ENCODE peak calls at places on chromosome 1, in eight cellular contexts. S, T, L, I, D, N, O and G are unnamed samples.

GRCh38 chr1:242467556-242468145 is 56.8 kb downstream of the PLD5 start:
- DNase-seq in S (no peak), T (peak; percentile 54), L (no peak), I (peak; percentile 41), D (no peak), N (no peak), O (peak; percentile 40), G (no peak)

GRCh38 chr1:159211331-159212136 is 6.9 kb downstream of the ACKR1 start:
- DNase-seq in S (peak; percentile 29), T (peak; percentile 8), L (no peak), I (peak; percentile 26), D (peak; percentile 33), N (peak; percentile 25), O (peak; percentile 82), G (peak; percentile 22)

GRCh38 chr1:112711041-112711440 is 4.1 kb downstream of the PPM1J start:
- DNase-seq in S (no peak), T (no peak), L (peak; percentile 73), I (no peak), D (no peak), N (no peak), O (no peak), G (no peak)

GRCh38 chr1:55039342-55040082 is at the start of gene PCSK9:
- DNase-seq in S (no peak), T (peak; percentile 59), L (no peak), I (no peak), D (no peak), N (no peak), O (peak; percentile 11), G (no peak)

GRCh38 chr1:88216441-88216840 is 467.6 kb upstream of the PKN2 start:
- DNase-seq in S (no peak), T (no peak), L (no peak), I (no peak), D (no peak), N (no peak), O (no peak), G (no peak)

GRCh38 chr1:53061859-53062714 is at the start of gene PODN:
- DNase-seq in S (no peak), T (peak; percentile 33), L (no peak), I (no peak), D (no peak), N (no peak), O (peak; percentile 38), G (no peak)

GRCh38 chr1:43331688-43332087 is 5.9 kb upstream of the MPL start:
- DNase-seq in S (no peak), T (no peak), L (no peak), I (no peak), D (no peak), N (no peak), O (no peak), G (no peak)

GRCh38 chr1:164768045-164768402 is 209.0 kb downstream of the PBX1 start:
- DNase-seq in S (no peak), T (peak; percentile 62), L (no peak), I (no peak), D (no peak), N (no peak), O (peak; percentile 60), G (no peak)

GRCh38 chr1:177772621-177773020 is 197.2 kb downstream of the SEC16B start:
- DNase-seq in S (no peak), T (peak; percentile 40), L (no peak), I (no peak), D (no peak), N (no peak), O (no peak), G (no peak)

GRCh38 chr1:207649865-207650580 is 5.1 kb downstream of the CR1L start:
- DNase-seq in S (no peak), T (no peak), L (no peak), I (no peak), D (no peak), N (no peak), O (no peak), G (no peak)

GRCh38 chr1:173333581-173333980 is 126.5 kb upstream of the TNFSF4 start:
- DNase-seq in S (no peak), T (peak; percentile 71), L (no peak), I (no peak), D (no peak), N (peak; percentile 34), O (peak; percentile 15), G (no peak)

GRCh38 chr1:216932424-216932823 is 209.2 kb upstream of the ESRRG start:
- DNase-seq in S (no peak), T (no peak), L (no peak), I (no peak), D (no peak), N (no peak), O (no peak), G (no peak)

GRCh38 chr1:14970115-14970798 is 183.3 kb upstream of the TMEM51 start:
- DNase-seq in S (peak; percentile 7), T (peak; percentile 98), L (peak; percentile 88), I (peak; percentile 26), D (peak; percentile 26), N (no peak), O (peak; percentile 71), G (no peak)

GRCh38 chr1:118339431-118340146 is 154.6 kb upstream of the SPAG17 start:
- DNase-seq in S (no peak), T (no peak), L (no peak), I (no peak), D (no peak), N (no peak), O (no peak), G (no peak)

GRCh38 chr1:37473431-37474050 is 839 bp upstream of the ZC3H12A start:
- DNase-seq in S (no peak), T (no peak), L (no peak), I (no peak), D (no peak), N (peak; percentile 50), O (no peak), G (no peak)

GRCh38 chr1:30449003-30449402 is 274.4 kb downstream of the MATN1 start:
- DNase-seq in S (no peak), T (no peak), L (peak; percentile 36), I (no peak), D (no peak), N (no peak), O (no peak), G (no peak)

GRCh38 chr1:234065794-234066447 is 161.4 kb downstream of the SLC35F3 start:
- DNase-seq in S (peak; percentile 54), T (peak; percentile 60), L (no peak), I (peak; percentile 67), D (peak; percentile 58), N (peak; percentile 36), O (peak; percentile 67), G (peak; percentile 68)

GRCh38 chr1:172628416-172628815 is 30.5 kb upstream of the FASLG start:
- DNase-seq in S (no peak), T (peak; percentile 72), L (no peak), I (no peak), D (no peak), N (no peak), O (no peak), G (no peak)

GRCh38 chr1:21625390-21626190 is 43.6 kb downstream of the RAP1GAP start:
- DNase-seq in S (no peak), T (no peak), L (no peak), I (no peak), D (no peak), N (no peak), O (no peak), G (peak; percentile 56)

GRCh38 chr1:68230901-68231626 is 1.3 kb downstream of the WLS start:
- DNase-seq in S (no peak), T (no peak), L (peak; percentile 77), I (peak; percentile 34), D (no peak), N (no peak), O (peak; percentile 18), G (peak; percentile 20)

GRCh38 chr1:157515141-157515540 is 37.2 kb downstream of the FCRL5 start:
- DNase-seq in S (no peak), T (no peak), L (no peak), I (no peak), D (no peak), N (no peak), O (no peak), G (no peak)

GRCh38 chr1:63935148-63935547 is 161.3 kb downstream of the ROR1 start:
- DNase-seq in S (no peak), T (no peak), L (no peak), I (no peak), D (no peak), N (no peak), O (peak; percentile 25), G (peak; percentile 11)

GRCh38 chr1:157312270-157312812 is 174.1 kb upstream of the ETV3 start:
- DNase-seq in S (no peak), T (peak; percentile 27), L (no peak), I (no peak), D (no peak), N (no peak), O (peak; percentile 27), G (no peak)

GRCh38 chr1:228175316-228176023 is 9.9 kb downstream of the IBA57 start:
- DNase-seq in S (no peak), T (no peak), L (no peak), I (no peak), D (no peak), N (no peak), O (no peak), G (no peak)

GRCh38 chr1:85317580-85317979 is 41.1 kb upstream of the BCL10 start:
- DNase-seq in S (no peak), T (peak; percentile 60), L (no peak), I (no peak), D (no peak), N (no peak), O (no peak), G (no peak)

GRCh38 chr1:119712342-119713038 is 756 bp downstream of the PHGDH start:
- DNase-seq in S (peak; percentile 52), T (peak; percentile 87), L (peak; percentile 92), I (peak; percentile 65), D (peak; percentile 59), N (peak; percentile 86), O (peak; percentile 91), G (peak; percentile 69)

GRCh38 chr1:223426936-223427335 is 33.7 kb downstream of the CCDC185 start:
- DNase-seq in S (no peak), T (no peak), L (no peak), I (no peak), D (no peak), N (no peak), O (no peak), G (no peak)

GRCh38 chr1:107358611-107359342 is 217.9 kb downstream of the NTNG1 start:
- DNase-seq in S (no peak), T (no peak), L (no peak), I (no peak), D (no peak), N (no peak), O (no peak), G (no peak)

GRCh38 chr1:93317207-93317606 is 28.5 kb upstream of the DR1 start:
- DNase-seq in S (no peak), T (no peak), L (no peak), I (peak; percentile 18), D (no peak), N (no peak), O (no peak), G (no peak)

GRCh38 chr1:228105996-228106799 is 2.9 kb downstream of the MRPL55 start:
- DNase-seq in S (no peak), T (no peak), L (no peak), I (no peak), D (no peak), N (no peak), O (no peak), G (no peak)

GRCh38 chr1:154751690-154752089 is 118.4 kb downstream of the KCNN3 start:
- DNase-seq in S (no peak), T (peak; percentile 25), L (no peak), I (no peak), D (no peak), N (no peak), O (peak; percentile 82), G (no peak)

GRCh38 chr1:30417001-30417700 is 306.2 kb downstream of the MATN1 start:
- DNase-seq in S (no peak), T (no peak), L (peak; percentile 61), I (no peak), D (no peak), N (no peak), O (no peak), G (no peak)